ENCODE peak calls at places on chromosomes 11 and 22, in seven cellular contexts. B, C, G, W, D, Y and X are unnamed samples.

GRCh38 chr22:29201722-29202230 is 3.9 kb upstream of the EMID1 start:
- DNase-seq in B (no peak), C (no peak), G (no peak), W (no peak), D (no peak), Y (no peak), X (no peak)

GRCh38 chr22:45612451-45612901 is 59.2 kb upstream of the ATXN10 start:
- DNase-seq in B (peak), C (no peak), G (peak), W (peak), D (peak), Y (peak), X (peak)

GRCh38 chr11:125768256-125769046 is 10.2 kb downstream of the PATE2 start:
- DNase-seq in B (no peak), C (no peak), G (no peak), W (no peak), D (no peak), Y (no peak), X (no peak)

GRCh38 chr11:29125621-29126020 is 891.2 kb downstream of the KCNA4 start:
- DNase-seq in B (no peak), C (no peak), G (no peak), W (no peak), D (peak), Y (no peak), X (no peak)

GRCh38 chr22:48226026-48227013 is 1463.9 kb downstream of the TBC1D22A start:
- DNase-seq in B (no peak), C (no peak), G (no peak), W (no peak), D (no peak), Y (no peak), X (no peak)

GRCh38 chr22:49600452-49600847 is 227.2 kb downstream of the BRD1 start:
- DNase-seq in B (no peak), C (no peak), G (no peak), W (peak), D (no peak), Y (no peak), X (no peak)

GRCh38 chr11:125535585-125535984 is 33.7 kb upstream of the EI24 start:
- DNase-seq in B (no peak), C (no peak), G (no peak), W (no peak), D (no peak), Y (no peak), X (no peak)

GRCh38 chr11:113907155-113907554 is 2.6 kb downstream of the HTR3B start:
- DNase-seq in B (no peak), C (no peak), G (no peak), W (no peak), D (no peak), Y (no peak), X (no peak)

GRCh38 chr22:17368727-17369552 is at the start of gene CECR2:
- DNase-seq in B (peak), C (peak), G (no peak), W (peak), D (no peak), Y (no peak), X (peak)

GRCh38 chr22:30574095-30574981 is at the start of gene GAL3ST1:
- DNase-seq in B (no peak), C (peak), G (no peak), W (no peak), D (no peak), Y (no peak), X (no peak)
- H3K4me3 ChIP-seq in B (no peak), C (peak), G (no peak), W (peak), D (no peak), Y (peak), X (no peak)

GRCh38 chr11:93059074-93059957 is 89.9 kb downstream of the MTNR1B start:
- DNase-seq in B (no peak), C (no peak), G (peak), W (no peak), D (peak), Y (no peak), X (peak)

GRCh38 chr11:93053864-93054263 is 84.4 kb downstream of the MTNR1B start:
- DNase-seq in B (no peak), C (no peak), G (no peak), W (no peak), D (no peak), Y (no peak), X (no peak)

GRCh38 chr11:93054279-93054678 is 84.8 kb downstream of the MTNR1B start:
- DNase-seq in B (no peak), C (no peak), G (peak), W (no peak), D (peak), Y (no peak), X (peak)

GRCh38 chr11:93051181-93051580 is 81.7 kb downstream of the MTNR1B start:
- DNase-seq in B (no peak), C (no peak), G (peak), W (no peak), D (peak), Y (no peak), X (peak)

GRCh38 chr11:93054881-93055280 is 85.4 kb downstream of the MTNR1B start:
- DNase-seq in B (no peak), C (no peak), G (peak), W (no peak), D (peak), Y (no peak), X (peak)
- TF ChIP-seq CTCF in B (no peak), C (no peak), G (no peak), W (no peak), D (no peak), Y (no peak), X (peak)

GRCh38 chr11:111936045-111936400 is 1.1 kb upstream of the DIXDC1 start:
- DNase-seq in B (no peak), C (no peak), G (no peak), W (no peak), D (no peak), Y (no peak), X (no peak)
- H3K4me3 ChIP-seq in B (peak), C (no peak), G (no peak), W (peak), D (peak), Y (peak), X (no peak)

DNA sequence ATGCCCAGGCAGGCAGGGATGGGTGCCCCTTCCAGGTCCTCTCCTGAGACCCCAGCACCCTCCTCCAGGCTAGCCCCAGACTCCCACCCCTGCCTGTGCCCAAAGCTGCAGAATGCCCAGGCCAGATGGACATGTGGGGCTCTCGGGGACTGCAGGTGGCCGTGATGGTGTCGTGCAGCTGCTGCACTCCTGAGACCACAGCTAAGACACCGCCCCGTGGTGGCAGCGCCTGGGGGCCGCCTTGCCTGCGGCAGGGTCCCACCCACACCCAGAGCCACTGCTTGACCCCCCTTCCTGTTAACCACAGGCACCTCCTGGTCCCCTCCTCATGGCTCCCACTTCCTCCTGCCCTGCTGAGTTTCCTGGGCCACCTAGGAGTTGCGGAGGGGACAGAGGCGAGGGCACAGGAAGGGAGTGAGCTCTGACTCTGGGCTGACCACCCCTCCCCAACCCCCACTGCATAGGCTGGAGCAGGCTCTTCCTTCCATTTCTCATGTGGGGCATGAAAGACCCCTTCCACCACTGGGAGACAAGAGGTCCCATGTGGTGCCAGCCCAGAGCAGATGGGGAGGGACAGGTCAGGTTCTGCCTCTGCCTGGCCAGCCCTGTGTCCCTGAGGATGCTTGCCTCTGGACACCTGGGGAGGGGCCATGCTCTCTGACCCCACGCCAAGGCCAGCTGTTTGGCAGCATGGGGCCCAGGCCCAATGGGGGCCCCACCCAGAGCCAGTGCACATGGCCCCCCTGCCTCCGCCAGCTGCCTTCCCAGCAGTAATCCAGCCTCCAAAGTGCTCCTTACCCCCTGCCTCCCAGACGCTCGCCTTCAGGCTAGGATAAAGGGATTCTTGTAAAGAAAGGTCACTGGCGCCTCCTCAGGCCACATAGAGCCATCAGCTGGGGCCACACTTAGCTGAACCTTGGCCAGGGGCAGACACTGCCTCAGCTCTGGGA is 29.3 kb downstream of the OSBPL5 start:
- DNase-seq in B (no peak), C (no peak), G (no peak), W (peak), D (no peak), Y (peak), X (no peak)
- TF ChIP-seq CTCF in B (no peak), C (no peak), G (no peak), W (no peak), D (no peak), Y (no peak), X (no peak)

GRCh38 chr11:78351193-78351592 is 66.4 kb downstream of the GAB2 start:
- DNase-seq in B (no peak), C (no peak), G (no peak), W (no peak), D (no peak), Y (no peak), X (no peak)

GRCh38 chr11:78349614-78350013 is 68.0 kb downstream of the GAB2 start:
- DNase-seq in B (peak), C (no peak), G (no peak), W (no peak), D (peak), Y (no peak), X (no peak)

GRCh38 chr11:78349114-78349513 is 68.5 kb downstream of the GAB2 start:
- DNase-seq in B (no peak), C (no peak), G (no peak), W (no peak), D (no peak), Y (no peak), X (no peak)

GRCh38 chr11:78350646-78351165 is 66.9 kb downstream of the GAB2 start:
- DNase-seq in B (peak), C (no peak), G (no peak), W (no peak), D (peak), Y (no peak), X (peak)

DNA sequence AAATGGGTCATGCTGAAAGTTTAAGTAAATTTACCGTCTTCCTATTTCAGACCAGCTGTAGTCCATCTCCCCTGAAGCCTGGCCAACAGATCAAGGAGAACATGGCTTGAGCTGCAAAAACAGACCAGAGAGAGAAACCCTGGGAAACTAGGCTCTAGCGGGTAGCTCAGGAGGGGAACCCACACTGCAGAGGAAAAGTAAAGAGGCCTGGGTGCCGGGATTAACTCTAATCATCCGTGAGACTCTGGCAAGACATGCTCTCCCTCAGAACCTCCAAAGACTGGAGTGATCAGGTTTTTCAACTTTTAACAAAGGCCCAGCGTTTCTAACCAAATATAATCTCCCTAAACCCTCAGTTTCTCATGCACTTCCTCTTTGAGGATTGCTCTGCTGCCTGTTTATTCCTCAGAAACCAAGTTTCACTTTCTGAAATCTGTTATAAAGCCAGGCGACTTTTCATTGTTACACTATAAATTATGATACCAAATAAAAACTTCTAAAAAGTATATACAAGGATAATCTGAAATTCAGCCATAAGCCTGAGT is 67.4 kb downstream of the GAB2 start:
- DNase-seq in B (peak), C (no peak), G (no peak), W (no peak), D (peak), Y (no peak), X (peak)
- H3K4me3 ChIP-seq in B (peak), C (no peak), G (no peak), W (peak), D (no peak), Y (peak), X (no peak)